ENCODE peak calls at places on chromosomes 7 and 10, in seven cellular contexts. One of them, this sample, is unnamed. For H3K4me1, the result is how much of the 10 kb centered on the place peaks cover.

GRCh38 chr7:25694690-25695089 is 457.3 kb upstream of the NFE2L3 start:
- DNase-seq in prostate gland: no peak
- DNase-seq in H1: no peak
- DNase-seq in stomach: no peak
- DNase-seq in GM12878: no peak
- DNase-seq in HCT116: no peak
- DNase-seq in transverse colon: no peak
- DNase-seq in this sample: no peak

GRCh38 chr7:155725073-155725346 is 80.5 kb downstream of the RBM33 start:
- DNase-seq in prostate gland: no peak
- DNase-seq in H1: no peak
- DNase-seq in stomach: no peak
- DNase-seq in GM12878: no peak
- DNase-seq in HCT116: no peak
- DNase-seq in transverse colon: no peak
- DNase-seq in this sample: no peak

GRCh38 chr7:141079223-141079622 is 5.4 kb downstream of the TMEM178B start:
- DNase-seq in prostate gland: no peak
- DNase-seq in H1: no peak
- DNase-seq in stomach: no peak
- DNase-seq in GM12878: no peak
- DNase-seq in HCT116: no peak
- DNase-seq in transverse colon: no peak
- DNase-seq in this sample: no peak

GRCh38 chr10:70784476-70784875 is 701 bp downstream of the TBATA start:
- DNase-seq in prostate gland: no peak
- DNase-seq in H1: no peak
- DNase-seq in stomach: no peak
- DNase-seq in GM12878: no peak
- DNase-seq in HCT116: no peak
- DNase-seq in transverse colon: no peak
- DNase-seq in this sample: no peak

GRCh38 chr7:107891619-107892366 is 810 bp downstream of the DLD start:
- DNase-seq in prostate gland: no peak
- DNase-seq in H1: no peak
- DNase-seq in stomach: no peak
- DNase-seq in GM12878: no peak
- DNase-seq in HCT116: no peak
- DNase-seq in transverse colon: no peak
- DNase-seq in this sample: no peak

GRCh38 chr7:117564080-117564479 is 84.3 kb downstream of the CFTR start:
- DNase-seq in prostate gland: no peak
- DNase-seq in H1: no peak
- DNase-seq in stomach: no peak
- DNase-seq in GM12878: no peak
- DNase-seq in HCT116: no peak
- DNase-seq in transverse colon: no peak
- DNase-seq in this sample: no peak

GRCh38 chr7:73560035-73560835 is 2.7 kb upstream of the BCL7B start:
- DNase-seq in prostate gland: no peak
- DNase-seq in H1: no peak
- DNase-seq in stomach: no peak
- DNase-seq in GM12878: no peak
- DNase-seq in HCT116: no peak
- DNase-seq in transverse colon: no peak
- DNase-seq in this sample: no peak

GRCh38 chr10:60534791-60535389 is 145.2 kb upstream of the ANK3 start:
- DNase-seq in prostate gland: no peak
- DNase-seq in H1: no peak
- DNase-seq in stomach: no peak
- DNase-seq in GM12878: no peak
- DNase-seq in HCT116: no peak
- DNase-seq in transverse colon: no peak
- DNase-seq in this sample: no peak

GRCh38 chr7:153061913-153062528 is 302.5 kb downstream of the ACTR3B start:
- DNase-seq in prostate gland: no peak
- DNase-seq in H1: peak
- DNase-seq in stomach: no peak
- DNase-seq in GM12878: no peak
- DNase-seq in HCT116: no peak
- DNase-seq in transverse colon: no peak
- DNase-seq in this sample: no peak

GRCh38 chr7:40310213-40310612 is 175.4 kb downstream of the SUGCT start:
- DNase-seq in prostate gland: no peak
- DNase-seq in H1: no peak
- DNase-seq in stomach: no peak
- DNase-seq in GM12878: no peak
- DNase-seq in HCT116: no peak
- DNase-seq in transverse colon: no peak
- DNase-seq in this sample: no peak

GRCh38 chr10:3292601-3293000 is 120.0 kb upstream of the PITRM1 start:
- DNase-seq in prostate gland: no peak
- DNase-seq in H1: no peak
- DNase-seq in stomach: no peak
- DNase-seq in GM12878: no peak
- DNase-seq in HCT116: no peak
- DNase-seq in transverse colon: peak
- DNase-seq in this sample: peak

GRCh38 chr7:884191-885003 is 8.0 kb downstream of the GET4 start:
- DNase-seq in prostate gland: peak
- DNase-seq in H1: no peak
- DNase-seq in stomach: peak
- DNase-seq in GM12878: no peak
- DNase-seq in HCT116: no peak
- DNase-seq in transverse colon: no peak
- DNase-seq in this sample: no peak

GRCh38 chr7:155369-156000 is 36.9 kb upstream of the FAM20C start:
- DNase-seq in prostate gland: no peak
- DNase-seq in H1: no peak
- DNase-seq in stomach: no peak
- DNase-seq in GM12878: no peak
- DNase-seq in HCT116: no peak
- DNase-seq in transverse colon: no peak
- DNase-seq in this sample: no peak

GRCh38 chr10:112216151-112216550 is 32.6 kb upstream of the GPAM start:
- DNase-seq in prostate gland: no peak
- DNase-seq in H1: no peak
- DNase-seq in stomach: no peak
- DNase-seq in GM12878: no peak
- DNase-seq in HCT116: no peak
- DNase-seq in transverse colon: no peak
- DNase-seq in this sample: no peak

GRCh38 chr10:70982443-70982842 is 94.1 kb upstream of the PCBD1 start:
- DNase-seq in prostate gland: peak
- DNase-seq in H1: no peak
- DNase-seq in stomach: no peak
- DNase-seq in GM12878: peak
- DNase-seq in HCT116: no peak
- DNase-seq in transverse colon: no peak
- DNase-seq in this sample: no peak

GRCh38 chr10:65805993-65806392 is 1119.8 kb upstream of the LRRTM3 start:
- DNase-seq in prostate gland: no peak
- DNase-seq in H1: no peak
- DNase-seq in stomach: no peak
- DNase-seq in GM12878: no peak
- DNase-seq in HCT116: no peak
- DNase-seq in transverse colon: no peak
- DNase-seq in this sample: no peak

GRCh38 chr10:110919971-110920881 is 822 bp downstream of the SHOC2 start:
- DNase-seq in prostate gland: peak
- DNase-seq in H1: no peak
- DNase-seq in stomach: no peak
- DNase-seq in GM12878: peak
- DNase-seq in HCT116: no peak
- DNase-seq in transverse colon: peak
- DNase-seq in this sample: peak

GRCh38 chr7:150927954-150928340 is 50.2 kb downstream of the KCNH2 start:
- DNase-seq in prostate gland: no peak
- DNase-seq in H1: no peak
- DNase-seq in stomach: no peak
- DNase-seq in GM12878: no peak
- DNase-seq in HCT116: peak
- DNase-seq in transverse colon: no peak
- DNase-seq in this sample: no peak

GRCh38 chr7:110839866-110840265 is 251.1 kb upstream of the LRRN3 start:
- DNase-seq in prostate gland: no peak
- DNase-seq in H1: no peak
- DNase-seq in stomach: no peak
- DNase-seq in GM12878: no peak
- DNase-seq in HCT116: no peak
- DNase-seq in transverse colon: no peak
- DNase-seq in this sample: no peak

GRCh38 chr10:80100116-80100515 is 21.7 kb downstream of the TMEM254 start:
- DNase-seq in prostate gland: no peak
- DNase-seq in H1: no peak
- DNase-seq in stomach: no peak
- DNase-seq in GM12878: no peak
- DNase-seq in HCT116: no peak
- DNase-seq in transverse colon: no peak
- DNase-seq in this sample: no peak

GRCh38 chr7:29611941-29612527 is 48.4 kb downstream of the PRR15 start:
- DNase-seq in prostate gland: no peak
- DNase-seq in H1: no peak
- DNase-seq in stomach: no peak
- DNase-seq in GM12878: no peak
- DNase-seq in HCT116: no peak
- DNase-seq in transverse colon: no peak
- DNase-seq in this sample: no peak

GRCh38 chr10:104638861-104639594 is 2.1 kb upstream of the SORCS3 start:
- DNase-seq in prostate gland: no peak
- DNase-seq in H1: no peak
- DNase-seq in stomach: no peak
- DNase-seq in GM12878: no peak
- DNase-seq in HCT116: no peak
- DNase-seq in transverse colon: no peak
- DNase-seq in this sample: no peak

GRCh38 chr7:121057878-121058277 is 69.4 kb downstream of the CPED1 start:
- DNase-seq in prostate gland: no peak
- DNase-seq in H1: no peak
- DNase-seq in stomach: no peak
- DNase-seq in GM12878: no peak
- DNase-seq in HCT116: no peak
- DNase-seq in transverse colon: no peak
- DNase-seq in this sample: no peak

GRCh38 chr10:3972460-3973366 is 187.7 kb upstream of the KLF6 start:
- DNase-seq in prostate gland: no peak
- DNase-seq in H1: no peak
- DNase-seq in stomach: no peak
- DNase-seq in GM12878: no peak
- DNase-seq in HCT116: no peak
- DNase-seq in transverse colon: no peak
- DNase-seq in this sample: no peak

GRCh38 chr10:71963351-71963755 is 842 bp upstream of the CHST3 start:
- DNase-seq in prostate gland: no peak
- DNase-seq in H1: no peak
- DNase-seq in stomach: no peak
- DNase-seq in GM12878: no peak
- DNase-seq in HCT116: no peak
- DNase-seq in transverse colon: no peak
- DNase-seq in this sample: no peak

GRCh38 chr10:26777686-26778085 is 80.2 kb downstream of the PDSS1 start:
- DNase-seq in prostate gland: no peak
- DNase-seq in H1: no peak
- DNase-seq in stomach: no peak
- DNase-seq in GM12878: no peak
- DNase-seq in HCT116: no peak
- DNase-seq in transverse colon: no peak
- DNase-seq in this sample: no peak

GRCh38 chr10:26781797-26782196 is 79.0 kb downstream of the ABI1 start:
- DNase-seq in prostate gland: no peak
- DNase-seq in H1: no peak
- DNase-seq in stomach: no peak
- DNase-seq in GM12878: no peak
- DNase-seq in HCT116: no peak
- DNase-seq in transverse colon: no peak
- DNase-seq in this sample: no peak

GRCh38 chr10:26780793-26781601 is 79.8 kb downstream of the ABI1 start:
- DNase-seq in prostate gland: peak
- DNase-seq in H1: peak
- DNase-seq in stomach: no peak
- DNase-seq in GM12878: peak
- DNase-seq in HCT116: peak
- DNase-seq in transverse colon: no peak
- DNase-seq in this sample: no peak

GRCh38 chr10:26780106-26780792 is 80.5 kb downstream of the ABI1 start:
- DNase-seq in prostate gland: no peak
- DNase-seq in H1: no peak
- DNase-seq in stomach: no peak
- DNase-seq in GM12878: no peak
- DNase-seq in HCT116: no peak
- DNase-seq in transverse colon: no peak
- DNase-seq in this sample: no peak

GRCh38 chr10:26779176-26779860 is 81.4 kb downstream of the ABI1 start:
- DNase-seq in prostate gland: no peak
- DNase-seq in H1: no peak
- DNase-seq in stomach: no peak
- DNase-seq in GM12878: no peak
- DNase-seq in HCT116: no peak
- DNase-seq in transverse colon: peak
- DNase-seq in this sample: no peak
- H3K4me1 ChIP-seq in prostate gland: under half
- H3K4me1 ChIP-seq in H1: under half
- H3K4me1 ChIP-seq in stomach: under half
- H3K4me1 ChIP-seq in GM12878: under half
- H3K4me1 ChIP-seq in HCT116: under half
- H3K4me1 ChIP-seq in transverse colon: under half
- H3K4me1 ChIP-seq in this sample: under half

GRCh38 chr10:43138757-43139241 is 554 bp downstream of the CSGALNACT2 start:
- DNase-seq in prostate gland: no peak
- DNase-seq in H1: no peak
- DNase-seq in stomach: no peak
- DNase-seq in GM12878: no peak
- DNase-seq in HCT116: no peak
- DNase-seq in transverse colon: peak
- DNase-seq in this sample: no peak
- TF ChIP-seq POLR2AphosphoS5 in prostate gland: no peak
- TF ChIP-seq POLR2AphosphoS5 in H1: no peak
- TF ChIP-seq POLR2AphosphoS5 in stomach: no peak
- TF ChIP-seq POLR2AphosphoS5 in GM12878: no peak
- TF ChIP-seq POLR2AphosphoS5 in HCT116: no peak
- TF ChIP-seq POLR2AphosphoS5 in transverse colon: peak
- TF ChIP-seq POLR2AphosphoS5 in this sample: no peak

DNA sequence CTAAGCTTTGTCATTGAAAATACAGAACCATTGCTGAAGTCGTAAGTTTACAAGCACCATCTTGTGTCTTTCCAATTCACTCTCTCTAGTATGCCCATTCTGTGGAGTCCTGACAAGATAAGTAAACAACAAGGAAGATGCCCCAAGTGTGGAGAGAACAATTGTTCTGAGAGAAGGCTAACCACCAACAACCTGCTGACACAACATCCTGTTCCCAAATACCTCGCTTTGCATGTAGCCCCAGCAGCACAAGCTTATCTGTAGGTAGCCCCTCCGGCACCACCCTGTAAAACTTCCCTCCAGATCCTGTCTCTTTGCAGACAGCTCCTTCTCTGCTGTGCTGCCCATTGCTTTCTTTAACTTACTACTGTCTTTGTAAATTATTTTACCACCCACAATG is 233.3 kb upstream of the AOAH start:
- DNase-seq in prostate gland: no peak
- DNase-seq in H1: no peak
- DNase-seq in stomach: no peak
- DNase-seq in GM12878: no peak
- DNase-seq in HCT116: no peak
- DNase-seq in transverse colon: no peak
- DNase-seq in this sample: no peak
- TF ChIP-seq CTCF in prostate gland: no peak
- TF ChIP-seq CTCF in H1: no peak
- TF ChIP-seq CTCF in stomach: no peak
- TF ChIP-seq CTCF in GM12878: no peak
- TF ChIP-seq CTCF in HCT116: no peak
- TF ChIP-seq CTCF in transverse colon: no peak
- TF ChIP-seq CTCF in this sample: no peak

GRCh38 chr10:11152801-11153200 is 135.1 kb downstream of the CELF2 start:
- DNase-seq in prostate gland: no peak
- DNase-seq in H1: no peak
- DNase-seq in stomach: no peak
- DNase-seq in GM12878: no peak
- DNase-seq in HCT116: no peak
- DNase-seq in transverse colon: no peak
- DNase-seq in this sample: no peak
- H3K4me1 ChIP-seq in prostate gland: under half
- H3K4me1 ChIP-seq in H1: under half
- H3K4me1 ChIP-seq in stomach: under half
- H3K4me1 ChIP-seq in GM12878: under half
- H3K4me1 ChIP-seq in HCT116: under half
- H3K4me1 ChIP-seq in transverse colon: under half
- H3K4me1 ChIP-seq in this sample: under half